ENCODE peak calls at places on chromosomes 1 and 21, in seven cellular contexts. X is H54, A is thyroid gland, P is IMR-90, C is heart left ventricle, R is HCT116, L is sigmoid colon. N is an unnamed sample.

GRCh38 chr1:166974647-166975345 is 544 bp downstream of the ILDR2 start:
- DNase-seq in L (no peak), R (no peak), C (no peak), A (peak; percentile 2), X (no peak), P (no peak), N (no peak)

GRCh38 chr1:78036450-78036849 is 9.3 kb upstream of the GIPC2 start:
- DNase-seq in L (no peak), X (no peak), C (no peak), R (no peak), A (no peak), P (no peak), N (no peak)

GRCh38 chr1:181743878-181744312 is 260.6 kb downstream of the CACNA1E start:
- DNase-seq in X (no peak), P (no peak), R (no peak), C (no peak), A (peak; percentile 81), L (no peak), N (no peak)

GRCh38 chr1:163202833-163203451 is at the start of gene RGS5:
- DNase-seq in A (no peak), L (no peak), C (no peak), X (no peak), P (peak; percentile 40), R (no peak), N (no peak)

GRCh38 chr1:86916752-86917151 is 2.3 kb downstream of the HS2ST1 start:
- DNase-seq in R (no peak), P (no peak), A (no peak), C (no peak), L (no peak), X (no peak), N (no peak)

GRCh38 chr21:42279888-42280287 is 35.3 kb downstream of the TFF3 start:
- DNase-seq in X (no peak), A (no peak), R (no peak), L (no peak), C (no peak), P (no peak), N (no peak)

GRCh38 chr1:152972196-152972886 is 1.9 kb downstream of the SPRR4 start:
- DNase-seq in X (no peak), R (no peak), A (no peak), C (no peak), L (no peak), P (no peak), N (no peak)

GRCh38 chr21:46052703-46053651 is 44.9 kb upstream of the COL6A2 start:
- DNase-seq in X (peak; percentile 62), A (peak; percentile 29), L (peak; percentile 63), C (no peak), R (peak; percentile 33), P (peak; percentile 95), N (no peak)

GRCh38 chr1:88180449-88181108 is 503.5 kb upstream of the PKN2 start:
- DNase-seq in A (peak; percentile 69), L (peak; percentile 71), R (peak; percentile 71), P (peak; percentile 79), X (peak; percentile 20), C (peak; percentile 66), N (peak; percentile 70)

GRCh38 chr21:31283025-31283424 is 61.0 kb downstream of the TIAM1 start:
- DNase-seq in A (no peak), C (no peak), R (no peak), X (no peak), L (no peak), P (no peak), N (peak; percentile 22)

GRCh38 chr1:94798054-94798453 is 22.1 kb upstream of the SLC44A3 start:
- DNase-seq in X (no peak), L (no peak), A (peak; percentile 23), C (no peak), P (no peak), R (no peak), N (no peak)

GRCh38 chr1:28123461-28123961 is 35.1 kb upstream of the EYA3 start:
- DNase-seq in P (peak; percentile 86), C (no peak), R (no peak), X (no peak), A (no peak), L (no peak), N (no peak)

DNA sequence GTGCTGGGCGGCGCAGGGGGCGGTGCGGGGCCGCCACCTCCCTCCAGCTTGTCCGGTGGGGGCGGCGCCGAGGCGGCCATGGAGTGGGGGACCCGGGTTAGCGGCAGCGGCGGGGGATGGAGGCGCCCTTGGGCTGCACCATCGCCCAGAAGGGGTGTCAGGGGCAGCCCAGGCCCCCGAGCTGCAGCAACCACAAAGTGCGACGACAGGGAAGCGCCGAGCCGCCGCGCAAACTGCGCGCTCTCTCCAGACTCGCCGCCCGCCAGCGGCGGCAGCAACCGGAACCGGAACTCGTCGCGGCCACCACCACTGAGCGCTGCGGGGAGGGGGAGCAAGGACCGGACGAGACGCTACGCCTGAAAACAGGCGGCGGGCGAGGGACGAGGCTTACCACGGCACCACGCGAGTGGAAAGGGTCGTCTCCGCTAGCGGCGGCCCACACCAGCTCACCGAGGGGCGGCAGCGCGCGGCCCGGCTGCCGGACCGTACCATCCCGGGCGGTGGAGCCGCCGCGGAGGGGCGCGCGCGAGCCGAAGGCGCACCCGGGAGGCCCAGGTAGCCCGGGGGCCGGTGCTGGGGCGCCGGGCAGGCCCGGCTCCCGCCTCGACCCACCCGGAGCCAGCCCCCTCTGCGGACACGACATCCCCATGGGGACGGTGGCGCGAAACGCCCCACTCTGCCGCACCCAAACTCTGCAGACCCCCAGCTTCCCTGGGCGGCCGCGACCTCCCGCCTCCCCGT is at the start of gene PYGO2:
- DNase-seq in R (no peak), P (peak; percentile 66), X (peak; percentile 72), A (peak; percentile 82), L (peak; percentile 88), C (peak; percentile 92), N (peak; percentile 91)
- TF ChIP-seq POLR2A in R (peak; percentile 65), P (peak; percentile 40), X (peak; percentile 79), A (no peak), L (peak; percentile 87), C (no peak), N (peak; percentile 91)

GRCh38 chr1:21930629-21931170 is 6.4 kb downstream of the HSPG2 start:
- DNase-seq in L (no peak), R (no peak), A (no peak), X (no peak), P (no peak), C (no peak), N (peak; percentile 16)

GRCh38 chr1:21932127-21932526 is 5.0 kb downstream of the HSPG2 start:
- DNase-seq in L (peak; percentile 91), P (peak; percentile 86), A (no peak), X (no peak), R (no peak), C (no peak), N (no peak)

GRCh38 chr1:21933397-21934248 is 3.5 kb downstream of the HSPG2 start:
- DNase-seq in A (peak; percentile 94), R (no peak), L (peak; percentile 94), X (no peak), P (no peak), C (no peak), N (no peak)

GRCh38 chr1:21929951-21930615 is 7.0 kb downstream of the HSPG2 start:
- DNase-seq in A (no peak), R (no peak), L (no peak), C (no peak), P (no peak), X (no peak), N (peak; percentile 27)

DNA sequence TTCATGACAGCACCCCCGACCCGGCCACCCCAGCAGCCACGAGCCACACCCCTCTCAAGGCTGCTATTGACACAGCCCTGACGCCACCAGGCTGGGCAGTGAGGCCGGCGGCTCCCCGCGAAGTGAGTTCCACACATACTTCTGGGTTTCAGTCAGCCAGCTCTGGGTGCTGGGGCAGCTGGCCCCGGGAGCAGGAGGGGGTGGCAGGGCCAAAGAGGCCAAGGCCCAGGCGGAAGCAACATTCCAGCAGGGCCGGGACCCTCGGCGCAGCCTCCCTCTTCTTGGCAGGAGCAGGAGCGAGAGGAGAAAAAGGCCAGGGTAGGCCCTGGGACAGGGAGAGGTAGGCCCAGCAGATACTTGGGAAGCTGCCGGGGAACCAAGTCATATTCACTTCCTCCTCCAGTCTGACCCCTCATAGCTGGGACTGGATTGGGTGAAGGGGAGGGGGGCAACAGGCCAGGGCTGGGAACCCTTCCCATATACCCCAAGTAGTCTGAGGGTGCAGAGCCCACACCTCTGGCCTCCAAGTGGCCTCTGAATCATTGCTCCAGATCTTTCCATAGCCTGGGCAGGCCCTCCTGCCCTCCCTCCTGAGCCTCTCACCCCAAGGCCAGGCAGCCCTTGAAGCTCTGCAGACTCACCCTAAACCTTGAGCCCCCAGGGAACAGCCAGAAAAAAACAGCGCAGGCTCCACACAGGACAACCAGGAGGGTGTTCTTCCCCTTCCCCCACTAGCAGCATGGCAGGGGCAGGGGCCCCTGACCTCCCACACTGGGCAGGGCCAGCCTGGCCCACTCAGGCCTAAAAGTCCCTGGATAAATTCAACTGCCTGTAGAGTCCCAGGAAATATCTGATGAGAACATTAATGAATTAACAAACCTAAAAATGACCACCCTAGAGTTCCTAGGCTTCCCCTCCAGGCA is 5.7 kb downstream of the HSPG2 start:
- DNase-seq in R (peak; percentile 43), C (peak; percentile 84), X (peak; percentile 67), A (peak; percentile 77), L (peak; percentile 92), P (peak; percentile 88), N (no peak)
- TF ChIP-seq POLR2A in R (no peak), C (no peak), X (no peak), A (no peak), L (no peak), P (no peak), N (no peak)

GRCh38 chr1:32200226-32201010 is at the start of gene CCDC28B:
- DNase-seq in P (peak; percentile 81), R (no peak), A (peak; percentile 49), X (peak; percentile 61), L (peak; percentile 90), C (peak; percentile 77), N (peak; percentile 67)
- TF ChIP-seq POLR2A in P (peak; percentile 77), R (no peak), A (no peak), X (no peak), L (no peak), C (no peak), N (peak; percentile 11)

GRCh38 chr1:64878931-64879710 is 87.2 kb downstream of the JAK1 start:
- DNase-seq in L (no peak), C (no peak), P (peak; percentile 50), R (no peak), A (no peak), X (no peak), N (no peak)
- TF ChIP-seq POLR2A in L (no peak), C (no peak), P (no peak), R (no peak), A (no peak), X (no peak), N (no peak)

N was measured in erythroblast.